ENCODE peak calls at places on chromosomes 1 and 21, in five cellular contexts. One of them, this sample, is unnamed.
A peak's percentile ranks its signal among the peaks of the same experiment; 100 is the strongest.

GRCh38 chr1:30005972-30006619 is 717.3 kb downstream of the MATN1 start:
- DNase-seq in CD4-positive, alpha-beta memory T cell: no peak
- DNase-seq in vagina: no peak
- DNase-seq in left lung: no peak
- DNase-seq in hepatocyte: no peak
- DNase-seq in this sample: no peak

GRCh38 chr1:16151200-16151708 is 4.6 kb downstream of the EPHA2 start:
- DNase-seq in CD4-positive, alpha-beta memory T cell: no peak
- DNase-seq in vagina: no peak
- DNase-seq in left lung: no peak
- DNase-seq in hepatocyte: no peak
- DNase-seq in this sample: no peak

GRCh38 chr1:182641561-182641960 is 37.4 kb upstream of the RGS16 start:
- DNase-seq in CD4-positive, alpha-beta memory T cell: no peak
- DNase-seq in vagina: no peak
- DNase-seq in left lung: no peak
- DNase-seq in hepatocyte: no peak
- DNase-seq in this sample: no peak

GRCh38 chr1:222911866-222912265 is 97.0 kb downstream of the DISP1 start:
- DNase-seq in CD4-positive, alpha-beta memory T cell: no peak
- DNase-seq in vagina: no peak
- DNase-seq in left lung: no peak
- DNase-seq in hepatocyte: no peak
- DNase-seq in this sample: no peak

GRCh38 chr1:222240536-222241181 is 307.2 kb downstream of the HHIPL2 start:
- DNase-seq in CD4-positive, alpha-beta memory T cell: no peak
- DNase-seq in vagina: no peak
- DNase-seq in left lung: no peak
- DNase-seq in hepatocyte: peak; percentile 27
- DNase-seq in this sample: no peak

GRCh38 chr1:154745286-154745731 is 124.8 kb downstream of the KCNN3 start:
- DNase-seq in CD4-positive, alpha-beta memory T cell: peak; percentile 4
- DNase-seq in vagina: no peak
- DNase-seq in left lung: no peak
- DNase-seq in hepatocyte: no peak
- DNase-seq in this sample: no peak

GRCh38 chr1:183942933-183943693 is 94.4 kb downstream of the COLGALT2 start:
- DNase-seq in CD4-positive, alpha-beta memory T cell: no peak
- DNase-seq in vagina: no peak
- DNase-seq in left lung: no peak
- DNase-seq in hepatocyte: peak; percentile 69
- DNase-seq in this sample: no peak

GRCh38 chr21:37530901-37531351 is 164.4 kb downstream of the DYRK1A start:
- DNase-seq in CD4-positive, alpha-beta memory T cell: no peak
- DNase-seq in vagina: no peak
- DNase-seq in left lung: no peak
- DNase-seq in hepatocyte: no peak
- DNase-seq in this sample: no peak

GRCh38 chr1:180343931-180344406 is 113.9 kb downstream of the LHX4 start:
- DNase-seq in CD4-positive, alpha-beta memory T cell: no peak
- DNase-seq in vagina: no peak
- DNase-seq in left lung: no peak
- DNase-seq in hepatocyte: peak; percentile 9
- DNase-seq in this sample: no peak

GRCh38 chr1:160131803-160132565 is 16.4 kb downstream of the ATP1A2 start:
- DNase-seq in CD4-positive, alpha-beta memory T cell: no peak
- DNase-seq in vagina: no peak
- DNase-seq in left lung: no peak
- DNase-seq in hepatocyte: no peak
- DNase-seq in this sample: no peak

GRCh38 chr1:38611661-38612211 is 247.8 kb downstream of the RRAGC start:
- DNase-seq in CD4-positive, alpha-beta memory T cell: no peak
- DNase-seq in vagina: no peak
- DNase-seq in left lung: no peak
- DNase-seq in hepatocyte: no peak
- DNase-seq in this sample: no peak

GRCh38 chr1:244414543-244414942 is 37.2 kb downstream of the ADSS2 start:
- DNase-seq in CD4-positive, alpha-beta memory T cell: no peak
- DNase-seq in vagina: no peak
- DNase-seq in left lung: no peak
- DNase-seq in hepatocyte: no peak
- DNase-seq in this sample: no peak

GRCh38 chr1:182114627-182115023 is 53.1 kb upstream of the ZNF648 start:
- DNase-seq in CD4-positive, alpha-beta memory T cell: no peak
- DNase-seq in vagina: no peak
- DNase-seq in left lung: no peak
- DNase-seq in hepatocyte: no peak
- DNase-seq in this sample: no peak

GRCh38 chr1:3444736-3445135 is 9.7 kb upstream of the ARHGEF16 start:
- DNase-seq in CD4-positive, alpha-beta memory T cell: no peak
- DNase-seq in vagina: no peak
- DNase-seq in left lung: peak; percentile 61
- DNase-seq in hepatocyte: no peak
- DNase-seq in this sample: no peak

GRCh38 chr21:43467785-43468184 is 40.9 kb upstream of the SIK1 start:
- DNase-seq in CD4-positive, alpha-beta memory T cell: no peak
- DNase-seq in vagina: no peak
- DNase-seq in left lung: peak; percentile 4
- DNase-seq in hepatocyte: no peak
- DNase-seq in this sample: no peak

GRCh38 chr1:181452746-181453145 is 30.6 kb upstream of the CACNA1E start:
- DNase-seq in CD4-positive, alpha-beta memory T cell: no peak
- DNase-seq in vagina: no peak
- DNase-seq in left lung: no peak
- DNase-seq in hepatocyte: no peak
- DNase-seq in this sample: no peak

GRCh38 chr1:115277276-115277675 is 60.8 kb downstream of the NGF start:
- DNase-seq in CD4-positive, alpha-beta memory T cell: no peak
- DNase-seq in vagina: no peak
- DNase-seq in left lung: no peak
- DNase-seq in hepatocyte: no peak
- DNase-seq in this sample: no peak

GRCh38 chr1:207910678-207911354 is at the start of gene CD34:
- DNase-seq in CD4-positive, alpha-beta memory T cell: peak; percentile 2
- DNase-seq in vagina: no peak
- DNase-seq in left lung: peak; percentile 80
- DNase-seq in hepatocyte: peak; percentile 34
- DNase-seq in this sample: no peak

GRCh38 chr21:33670076-33670475 is 27.8 kb downstream of the ITSN1 start:
- DNase-seq in CD4-positive, alpha-beta memory T cell: no peak
- DNase-seq in vagina: no peak
- DNase-seq in left lung: no peak
- DNase-seq in hepatocyte: no peak
- DNase-seq in this sample: no peak

GRCh38 chr1:184030433-184031126 is 6.9 kb downstream of the COLGALT2 start:
- DNase-seq in CD4-positive, alpha-beta memory T cell: no peak
- DNase-seq in vagina: no peak
- DNase-seq in left lung: no peak
- DNase-seq in hepatocyte: no peak
- DNase-seq in this sample: no peak

GRCh38 chr1:241356519-241357365 is at the start of gene RGS7:
- DNase-seq in CD4-positive, alpha-beta memory T cell: no peak
- DNase-seq in vagina: no peak
- DNase-seq in left lung: peak; percentile 80
- DNase-seq in hepatocyte: peak; percentile 86
- DNase-seq in this sample: no peak

GRCh38 chr1:224621813-224622682 is 5.9 kb downstream of the CNIH3 start:
- DNase-seq in CD4-positive, alpha-beta memory T cell: no peak
- DNase-seq in vagina: no peak
- DNase-seq in left lung: no peak
- DNase-seq in hepatocyte: peak; percentile 46
- DNase-seq in this sample: no peak

GRCh38 chr1:37432636-37433035 is 41.7 kb upstream of the ZC3H12A start:
- DNase-seq in CD4-positive, alpha-beta memory T cell: no peak
- DNase-seq in vagina: no peak
- DNase-seq in left lung: no peak
- DNase-seq in hepatocyte: no peak
- DNase-seq in this sample: no peak

GRCh38 chr1:32651461-32652073 is 559 bp downstream of the RBBP4 start:
- DNase-seq in CD4-positive, alpha-beta memory T cell: no peak
- DNase-seq in vagina: peak; percentile 89
- DNase-seq in left lung: no peak
- DNase-seq in hepatocyte: no peak
- DNase-seq in this sample: no peak
- H3K4me1 ChIP-seq in CD4-positive, alpha-beta memory T cell: peaks cover 66% of the 10 kb centered on the region
- H3K4me1 ChIP-seq in vagina: peaks cover 63% of the 10 kb centered on the region
- H3K4me1 ChIP-seq in left lung: peaks cover 32% of the 10 kb centered on the region
- H3K4me1 ChIP-seq in hepatocyte: peaks cover 21% of the 10 kb centered on the region
- H3K4me1 ChIP-seq in this sample: no peaks in the 10 kb centered on the region

DNA sequence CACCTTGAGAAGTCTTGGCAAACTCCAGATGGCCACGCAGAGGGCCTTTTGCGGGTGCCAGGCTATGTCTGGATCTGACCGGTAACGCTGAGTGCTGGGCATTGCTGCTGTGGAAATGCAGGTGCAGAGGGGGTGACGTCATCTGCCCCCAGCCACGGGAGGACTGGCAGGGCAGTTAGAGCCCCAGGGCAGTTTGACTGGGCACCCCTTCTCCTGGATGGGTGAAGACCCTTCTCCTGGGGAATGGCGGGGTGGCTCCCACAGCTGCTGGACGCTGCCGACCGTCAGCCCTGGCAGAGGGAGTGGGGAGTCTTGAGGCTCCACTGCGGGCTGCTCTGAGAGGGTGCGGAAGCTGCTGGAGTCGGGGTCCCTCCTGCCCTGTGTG is 12.6 kb upstream of the EDN2 start:
- DNase-seq in CD4-positive, alpha-beta memory T cell: no peak
- DNase-seq in vagina: no peak
- DNase-seq in left lung: no peak
- DNase-seq in hepatocyte: no peak
- DNase-seq in this sample: no peak
- H3K4me1 ChIP-seq in CD4-positive, alpha-beta memory T cell: no peaks in the 10 kb centered on the region
- H3K4me1 ChIP-seq in vagina: peaks cover 62% of the 10 kb centered on the region
- H3K4me1 ChIP-seq in left lung: peaks cover 20% of the 10 kb centered on the region
- H3K4me1 ChIP-seq in hepatocyte: peaks cover 33% of the 10 kb centered on the region
- H3K4me1 ChIP-seq in this sample: peaks cover 12% of the 10 kb centered on the region

DNA sequence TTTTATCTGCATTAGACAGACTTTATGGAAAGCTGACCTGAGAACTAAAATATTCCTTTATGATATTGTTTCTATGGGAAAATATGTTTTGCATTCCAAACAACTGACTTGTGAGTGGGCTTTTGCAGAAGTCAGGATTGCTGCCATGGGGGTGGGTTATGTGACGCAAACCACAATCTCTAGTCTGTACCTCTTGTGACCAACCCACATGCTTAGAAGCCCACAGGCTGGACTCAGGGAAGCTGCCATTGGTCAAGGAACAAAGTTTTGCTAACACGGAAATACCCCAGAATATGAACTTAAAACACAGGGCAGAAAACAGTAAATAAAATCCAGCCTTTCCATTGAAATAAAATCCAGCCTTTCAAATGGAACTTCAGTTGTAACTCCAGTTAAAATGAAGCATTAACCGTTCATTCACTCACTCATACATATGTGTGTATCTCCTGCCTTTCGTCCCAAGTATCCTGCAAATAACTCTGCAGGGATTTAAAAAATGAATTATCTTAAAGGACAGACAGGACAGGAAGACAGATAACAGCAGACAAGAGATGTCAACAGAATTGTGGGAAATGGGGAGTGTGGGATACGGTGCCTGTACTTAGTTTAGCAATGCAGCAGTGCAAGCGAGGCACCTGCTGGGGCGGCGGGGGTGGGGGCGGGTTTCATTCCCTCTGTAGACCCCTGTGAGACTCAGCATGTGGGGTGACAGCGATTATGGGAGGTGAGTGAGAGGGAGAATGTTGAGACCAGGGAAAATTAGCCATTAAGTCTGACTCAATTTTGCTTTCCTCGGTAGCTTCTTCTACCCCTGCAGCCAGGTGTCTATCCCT is 21.0 kb upstream of the ATF3 start:
- DNase-seq in CD4-positive, alpha-beta memory T cell: no peak
- DNase-seq in vagina: peak; percentile 42
- DNase-seq in left lung: no peak
- DNase-seq in hepatocyte: no peak
- DNase-seq in this sample: no peak
- H3K4me1 ChIP-seq in CD4-positive, alpha-beta memory T cell: no peaks in the 10 kb centered on the region
- H3K4me1 ChIP-seq in vagina: no peaks in the 10 kb centered on the region
- H3K4me1 ChIP-seq in left lung: no peaks in the 10 kb centered on the region
- H3K4me1 ChIP-seq in hepatocyte: no peaks in the 10 kb centered on the region
- H3K4me1 ChIP-seq in this sample: peaks cover 2% of the 10 kb centered on the region

GRCh38 chr1:81976539-81976938 is 175.8 kb downstream of the ADGRL2 start:
- DNase-seq in CD4-positive, alpha-beta memory T cell: no peak
- DNase-seq in vagina: no peak
- DNase-seq in left lung: no peak
- DNase-seq in hepatocyte: no peak
- DNase-seq in this sample: no peak
- H3K4me1 ChIP-seq in CD4-positive, alpha-beta memory T cell: no peaks in the 10 kb centered on the region
- H3K4me1 ChIP-seq in vagina: no peaks in the 10 kb centered on the region
- H3K4me1 ChIP-seq in left lung: no peaks in the 10 kb centered on the region
- H3K4me1 ChIP-seq in hepatocyte: no peaks in the 10 kb centered on the region
- H3K4me1 ChIP-seq in this sample: peaks cover 1% of the 10 kb centered on the region

GRCh38 chr1:99650773-99651437 is 5.0 kb downstream of the PALMD start:
- DNase-seq in CD4-positive, alpha-beta memory T cell: no peak
- DNase-seq in vagina: no peak
- DNase-seq in left lung: no peak
- DNase-seq in hepatocyte: no peak
- DNase-seq in this sample: no peak
- H3K4me1 ChIP-seq in CD4-positive, alpha-beta memory T cell: no peaks in the 10 kb centered on the region
- H3K4me1 ChIP-seq in vagina: peaks cover 30% of the 10 kb centered on the region
- H3K4me1 ChIP-seq in left lung: no peaks in the 10 kb centered on the region
- H3K4me1 ChIP-seq in hepatocyte: peaks cover 8% of the 10 kb centered on the region
- H3K4me1 ChIP-seq in this sample: peaks cover 2% of the 10 kb centered on the region

DNA sequence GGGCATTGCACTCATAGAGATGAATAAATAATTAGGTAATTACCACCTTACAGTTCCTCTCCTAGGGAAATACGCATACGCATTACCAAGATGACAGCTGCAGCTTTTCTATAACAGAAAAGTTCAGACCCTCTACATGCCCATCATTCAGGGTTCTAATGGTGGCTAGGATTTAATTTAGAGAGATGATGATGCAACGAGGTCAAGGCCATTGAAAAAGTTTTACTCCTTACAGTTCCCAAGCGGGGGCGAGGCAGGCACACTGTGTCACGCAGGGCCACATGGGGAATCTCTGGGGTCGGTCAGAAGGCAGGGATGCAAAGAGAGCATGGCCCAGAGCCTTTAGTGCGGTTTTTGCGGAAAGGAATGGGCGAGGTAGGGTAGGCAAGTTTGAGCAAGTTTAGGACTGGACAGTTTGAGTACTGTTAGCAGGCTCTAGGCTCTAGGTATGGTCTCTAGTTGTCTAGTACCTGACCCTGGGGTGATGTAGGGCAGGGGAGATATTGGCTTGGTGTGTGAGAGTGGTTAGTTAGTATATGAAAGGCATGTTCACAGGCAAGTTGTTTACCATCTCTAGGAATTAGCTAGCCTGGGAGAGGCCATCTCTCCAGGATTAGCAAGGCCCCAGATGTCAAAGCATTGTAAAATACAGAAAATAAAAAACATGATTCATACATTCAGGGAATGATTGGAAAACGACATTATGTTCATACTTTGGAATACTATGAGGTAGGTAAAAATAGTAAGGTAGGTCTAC is 29.6 kb upstream of the ID3 start:
- DNase-seq in CD4-positive, alpha-beta memory T cell: no peak
- DNase-seq in vagina: no peak
- DNase-seq in left lung: no peak
- DNase-seq in hepatocyte: no peak
- DNase-seq in this sample: no peak
- H3K4me1 ChIP-seq in CD4-positive, alpha-beta memory T cell: peaks cover 36% of the 10 kb centered on the region
- H3K4me1 ChIP-seq in vagina: peaks cover 25% of the 10 kb centered on the region
- H3K4me1 ChIP-seq in left lung: no peaks in the 10 kb centered on the region
- H3K4me1 ChIP-seq in hepatocyte: peaks cover 6% of the 10 kb centered on the region
- H3K4me1 ChIP-seq in this sample: peaks cover 3% of the 10 kb centered on the region

This sample was measured in iPS DF 6.9.